ENCODE peak calls at places on chromosomes 13 and 19, in ten cellular contexts. N is left lung, C is thoracic aorta, I is HFFc6, U is Calu3, O is psoas muscle, V is choroid plexus epithelial cell, L is B cell, A is fibroblast of pulmonary artery, D is pancreas. P is an unnamed sample.

GRCh38 chr13:99335603-99336002 is 28.4 kb upstream of the GPR183 start:
- DNase-seq in N (no peak), C (no peak), I (no peak), U (no peak), O (no peak), V (no peak), L (no peak), A (no peak), D (no peak), P (no peak)

GRCh38 chr19:10223488-10224213 is 7.5 kb downstream of the S1PR2 start:
- DNase-seq in N (no peak), C (no peak), I (no peak), U (no peak), O (no peak), V (no peak), L (no peak), A (no peak), D (no peak), P (no peak)

GRCh38 chr13:113545455-113545930 is 39.1 kb upstream of the TFDP1 start:
- DNase-seq in N (peak), C (no peak), I (peak), U (no peak), O (no peak), V (peak), L (peak), A (no peak), D (no peak), P (no peak)

GRCh38 chr13:20945952-20946383 is 43.4 kb upstream of the XPO4 start:
- DNase-seq in N (peak), C (no peak), I (no peak), U (no peak), O (peak), V (peak), L (no peak), A (no peak), D (no peak), P (peak)

GRCh38 chr19:58227964-58228583 is 640 bp upstream of the ZNF544 start:
- DNase-seq in N (no peak), C (no peak), I (no peak), U (no peak), O (no peak), V (peak), L (no peak), A (no peak), D (no peak), P (peak)

GRCh38 chr13:98896868-98897144 is 81.1 kb downstream of the DOCK9 start:
- DNase-seq in N (no peak), C (no peak), I (no peak), U (no peak), O (no peak), V (peak), L (no peak), A (no peak), D (no peak), P (no peak)

GRCh38 chr13:92320323-92320722 is 906.3 kb upstream of the GPC6 start:
- DNase-seq in N (no peak), C (no peak), I (no peak), U (no peak), O (no peak), V (no peak), L (no peak), A (no peak), D (no peak), P (no peak)

GRCh38 chr19:38290631-38291147 is 13.4 kb upstream of the C19orf33 start:
- DNase-seq in N (peak), C (no peak), I (peak), U (peak), O (no peak), V (peak), L (no peak), A (peak), D (peak), P (peak)

GRCh38 chr19:41225238-41226052 is 6.4 kb downstream of the AXL start:
- DNase-seq in N (no peak), C (peak), I (peak), U (peak), O (peak), V (peak), L (no peak), A (peak), D (peak), P (peak)

GRCh38 chr13:74287672-74288169 is 153.5 kb upstream of the KLF12 start:
- DNase-seq in N (peak), C (peak), I (peak), U (peak), O (peak), V (peak), L (peak), A (peak), D (peak), P (peak)

GRCh38 chr13:47334173-47334572 is 437.3 kb upstream of the HTR2A start:
- DNase-seq in N (no peak), C (no peak), I (peak), U (no peak), O (peak), V (peak), L (no peak), A (peak), D (no peak), P (no peak)

GRCh38 chr19:1068111-1069001 is 1.4 kb downstream of the ARHGAP45 start:
- DNase-seq in N (peak), C (no peak), I (no peak), U (no peak), O (peak), V (no peak), L (peak), A (no peak), D (no peak), P (no peak)

GRCh38 chr19:5045956-5046338 is 77.0 kb downstream of the KDM4B start:
- DNase-seq in N (no peak), C (no peak), I (no peak), U (no peak), O (no peak), V (no peak), L (no peak), A (no peak), D (no peak), P (no peak)

GRCh38 chr13:110307697-110308376 is 753 bp downstream of the COL4A2 start:
- DNase-seq in N (peak), C (no peak), I (no peak), U (no peak), O (no peak), V (peak), L (no peak), A (no peak), D (no peak), P (peak)

GRCh38 chr19:17510220-17510993 is 1.0 kb upstream of the PGLS start:
- DNase-seq in N (no peak), C (no peak), I (no peak), U (no peak), O (no peak), V (no peak), L (no peak), A (no peak), D (no peak), P (peak)

GRCh38 chr19:6738726-6739389 is 622 bp upstream of the TRIP10 start:
- DNase-seq in N (peak), C (no peak), I (no peak), U (no peak), O (peak), V (no peak), L (peak), A (peak), D (peak), P (no peak)

GRCh38 chr13:40452038-40452666 is 214.3 kb downstream of the FOXO1 start:
- DNase-seq in N (no peak), C (no peak), I (no peak), U (no peak), O (no peak), V (no peak), L (no peak), A (no peak), D (no peak), P (no peak)

GRCh38 chr19:1042689-1043511 is 3.0 kb downstream of the ABCA7 start:
- DNase-seq in N (peak), C (no peak), I (no peak), U (no peak), O (peak), V (no peak), L (no peak), A (no peak), D (no peak), P (no peak)

GRCh38 chr13:108496364-108497215 is 132.8 kb upstream of the MYO16 start:
- DNase-seq in N (no peak), C (no peak), I (no peak), U (no peak), O (no peak), V (peak), L (peak), A (peak), D (no peak), P (peak)

GRCh38 chr13:39767791-39768564 is 112.5 kb downstream of the COG6 start:
- DNase-seq in N (no peak), C (no peak), I (no peak), U (no peak), O (no peak), V (no peak), L (no peak), A (no peak), D (no peak), P (no peak)

GRCh38 chr19:51123381-51124186 is 1.1 kb upstream of the SIGLEC9 start:
- DNase-seq in N (no peak), C (no peak), I (no peak), U (no peak), O (no peak), V (peak), L (no peak), A (no peak), D (no peak), P (no peak)

GRCh38 chr19:46761418-46761831 is 15.2 kb upstream of the STRN4 start:
- DNase-seq in N (no peak), C (no peak), I (peak), U (no peak), O (no peak), V (peak), L (no peak), A (peak), D (no peak), P (peak)

GRCh38 chr13:99916366-99917103 is 55.0 kb downstream of the ZIC5 start:
- DNase-seq in N (no peak), C (no peak), I (peak), U (peak), O (no peak), V (peak), L (peak), A (peak), D (peak), P (peak)

GRCh38 chr19:32224371-32225244 is 120.8 kb upstream of the ZNF507 start:
- DNase-seq in N (peak), C (no peak), I (peak), U (peak), O (peak), V (peak), L (peak), A (peak), D (peak), P (peak)

GRCh38 chr19:45113628-45114027 is 20.6 kb downstream of the PPP1R37 start:
- DNase-seq in N (no peak), C (no peak), I (no peak), U (peak), O (no peak), V (no peak), L (no peak), A (no peak), D (no peak), P (no peak)

DNA sequence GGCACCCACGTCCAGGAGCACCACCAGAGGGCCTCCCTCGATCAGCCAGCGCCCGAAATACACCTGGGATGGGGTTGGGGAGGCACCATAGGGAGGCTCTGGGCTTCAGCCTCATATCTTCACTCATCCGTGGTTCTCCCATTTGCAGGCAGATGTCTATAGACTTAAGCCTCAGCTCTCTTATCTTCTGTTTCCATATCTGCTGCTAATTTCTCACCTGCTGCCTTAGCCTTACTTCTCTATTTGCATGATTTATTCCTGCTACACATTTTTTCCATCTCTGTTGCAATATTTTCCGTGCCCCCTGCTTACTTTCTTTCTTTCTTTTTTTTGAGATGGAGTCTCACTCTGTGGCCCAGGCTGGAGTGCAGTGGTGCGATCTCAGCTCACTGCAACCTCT is 5.8 kb downstream of the GYS1 start:
- DNase-seq in N (no peak), C (no peak), I (no peak), U (no peak), O (no peak), V (no peak), L (no peak), A (no peak), D (no peak), P (no peak)
- TF ChIP-seq CTCF in N (no peak), C (no peak), I (no peak), U (no peak), O (no peak), V (no peak), L (no peak), A (no peak), D (no peak), P (no peak)

DNA sequence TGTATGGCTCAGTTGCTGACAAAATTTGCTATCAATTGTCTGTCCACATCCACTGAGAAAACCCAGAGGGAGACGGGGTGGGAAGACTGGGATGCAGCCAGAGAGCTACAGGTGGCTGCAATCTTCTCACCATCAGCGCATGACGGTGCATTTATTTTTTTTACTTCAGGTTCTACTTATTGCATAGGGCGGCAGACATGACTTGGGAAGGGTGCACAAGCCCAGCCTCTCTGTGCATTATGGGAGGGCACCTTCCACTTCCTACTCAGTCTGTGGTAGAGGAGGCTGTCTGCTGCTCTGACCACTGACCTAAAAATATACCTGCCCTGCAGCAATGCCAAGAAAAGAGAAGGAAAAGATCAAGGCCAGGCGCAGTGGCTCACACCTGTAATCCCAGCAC is 73.1 kb downstream of the ABCC4 start:
- DNase-seq in N (no peak), C (no peak), I (no peak), U (no peak), O (no peak), V (no peak), L (no peak), A (no peak), D (no peak), P (no peak)
- TF ChIP-seq CTCF in N (no peak), C (no peak), I (no peak), U (no peak), O (no peak), V (no peak), L (no peak), A (no peak), D (no peak), P (no peak)

GRCh38 chr19:35143231-35143715 is at the start of gene FXYD7:
- DNase-seq in N (no peak), C (no peak), I (no peak), U (no peak), O (no peak), V (no peak), L (no peak), A (no peak), D (no peak), P (no peak)
- TF ChIP-seq CTCF in N (peak), C (no peak), I (peak), U (no peak), O (no peak), V (no peak), L (peak), A (no peak), D (peak), P (no peak)

DNA sequence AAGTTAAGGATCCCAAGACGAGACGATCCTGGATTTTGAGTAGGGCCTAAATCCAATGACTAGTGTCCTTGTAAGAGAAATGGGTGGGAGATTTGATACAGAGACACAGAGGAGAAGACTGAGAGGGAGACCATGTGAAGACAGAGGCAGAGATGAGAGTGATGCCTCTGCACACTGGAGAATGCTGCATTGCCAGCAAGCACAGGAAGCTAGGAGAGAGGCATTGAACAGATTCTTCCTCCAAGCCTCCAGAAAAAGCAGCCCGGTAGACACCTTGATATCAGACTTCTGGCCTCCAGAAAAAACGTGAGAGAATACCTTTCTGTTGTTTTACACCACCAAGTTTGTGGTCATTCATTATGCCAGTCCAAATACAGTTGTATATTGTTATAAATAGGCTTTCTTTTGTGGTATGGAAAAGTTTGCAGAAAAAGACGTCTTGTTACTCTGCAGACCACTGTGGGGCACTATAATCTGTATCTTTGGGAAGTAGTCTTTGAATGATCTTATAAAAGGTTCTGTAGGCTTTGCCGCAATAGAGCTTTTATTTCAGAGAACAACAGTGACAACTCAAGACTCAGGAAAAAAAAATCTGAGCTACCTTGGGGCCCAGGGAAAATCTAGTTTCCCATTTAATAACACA is 17.9 kb upstream of the RFC3 start:
- DNase-seq in N (no peak), C (no peak), I (peak), U (no peak), O (no peak), V (peak), L (no peak), A (peak), D (no peak), P (peak)
- TF ChIP-seq CTCF in N (peak), C (no peak), I (peak), U (no peak), O (peak), V (peak), L (no peak), A (peak), D (no peak), P (peak)

GRCh38 chr19:49637865-49638350 is 2.0 kb downstream of the RRAS start:
- DNase-seq in N (peak), C (peak), I (peak), U (peak), O (peak), V (peak), L (no peak), A (peak), D (peak), P (peak)

GRCh38 chr19:49638360-49638759 is 1.6 kb downstream of the RRAS start:
- DNase-seq in N (no peak), C (no peak), I (no peak), U (no peak), O (no peak), V (no peak), L (no peak), A (peak), D (no peak), P (peak)

GRCh38 chr19:49632576-49632975 is 7.4 kb downstream of the RRAS start:
- DNase-seq in N (no peak), C (no peak), I (no peak), U (no peak), O (no peak), V (no peak), L (no peak), A (no peak), D (no peak), P (no peak)

GRCh38 chr19:49636230-49636932 is 3.6 kb downstream of the RRAS start:
- DNase-seq in N (no peak), C (no peak), I (no peak), U (no peak), O (no peak), V (no peak), L (no peak), A (no peak), D (no peak), P (no peak)

GRCh38 chr19:49635530-49636229 is 4.3 kb downstream of the RRAS start:
- DNase-seq in N (no peak), C (no peak), I (no peak), U (no peak), O (no peak), V (peak), L (no peak), A (no peak), D (no peak), P (no peak)
- TF ChIP-seq CTCF in N (no peak), C (no peak), I (peak), U (no peak), O (no peak), V (peak), L (no peak), A (peak), D (no peak), P (peak)

GRCh38 chr19:53808710-53809125 is 15.4 kb downstream of the NLRP12 start:
- DNase-seq in N (no peak), C (no peak), I (peak), U (peak), O (no peak), V (peak), L (no peak), A (peak), D (no peak), P (peak)
- TF ChIP-seq CTCF in N (peak), C (no peak), I (peak), U (peak), O (no peak), V (peak), L (no peak), A (peak), D (peak), P (peak)

GRCh38 chr19:3548594-3548993 is 8.8 kb downstream of the MFSD12 start:
- DNase-seq in N (no peak), C (no peak), I (no peak), U (no peak), O (no peak), V (no peak), L (peak), A (no peak), D (no peak), P (no peak)

GRCh38 chr19:3545669-3546034 is 6.7 kb downstream of the TEKTIP1 start:
- DNase-seq in N (no peak), C (no peak), I (no peak), U (no peak), O (no peak), V (no peak), L (peak), A (no peak), D (no peak), P (no peak)

GRCh38 chr19:3547767-3548282 is 8.9 kb downstream of the TEKTIP1 start:
- DNase-seq in N (no peak), C (no peak), I (no peak), U (no peak), O (no peak), V (no peak), L (peak), A (no peak), D (no peak), P (no peak)

GRCh38 chr19:3546119-3546518 is 7.1 kb downstream of the TEKTIP1 start:
- DNase-seq in N (no peak), C (no peak), I (no peak), U (no peak), O (no peak), V (no peak), L (peak), A (no peak), D (no peak), P (no peak)

GRCh38 chr19:3547301-3547731 is 8.3 kb downstream of the TEKTIP1 start:
- DNase-seq in N (no peak), C (no peak), I (no peak), U (no peak), O (no peak), V (no peak), L (peak), A (peak), D (no peak), P (no peak)
- TF ChIP-seq CTCF in N (no peak), C (peak), I (peak), U (peak), O (peak), V (peak), L (peak), A (peak), D (peak), P (peak)

P was measured in cardiac muscle cell.